ENCODE peak calls at places on chromosome 19, in seven cellular contexts. I, P, S, G, U, D and R are unnamed samples.

GRCh38 chr19:38003427-38004099 is 96.6 kb downstream of the SIPA1L3 start:
- DNase-seq in I (peak), P (peak), S (no peak), G (peak), U (peak), D (peak), R (peak)

GRCh38 chr19:632228-633067 is 889 bp downstream of the POLRMT start:
- DNase-seq in I (peak), P (peak), S (no peak), G (peak), U (peak), D (peak), R (peak)

GRCh38 chr19:11422163-11423068 is 3.3 kb upstream of the RGL3 start:
- DNase-seq in I (peak), P (peak), S (peak), G (peak), U (peak), D (peak), R (peak)

GRCh38 chr19:30353394-30353793 is 18.8 kb upstream of the ZNF536 start:
- DNase-seq in I (no peak), P (no peak), S (no peak), G (no peak), U (no peak), D (no peak), R (no peak)

GRCh38 chr19:11204943-11205349 is 7.6 kb upstream of the KANK2 start:
- DNase-seq in I (no peak), P (no peak), S (no peak), G (no peak), U (no peak), D (no peak), R (no peak)

GRCh38 chr19:15292847-15293582 is 39.3 kb downstream of the BRD4 start:
- DNase-seq in I (no peak), P (no peak), S (no peak), G (no peak), U (no peak), D (no peak), R (no peak)

GRCh38 chr19:35596366-35596999 is 10.5 kb downstream of the PMIS2 start:
- DNase-seq in I (no peak), P (no peak), S (no peak), G (peak), U (no peak), D (peak), R (peak)

GRCh38 chr19:44803442-44804428 is 5.2 kb upstream of the BCAM start:
- DNase-seq in I (no peak), P (no peak), S (no peak), G (no peak), U (no peak), D (no peak), R (no peak)

GRCh38 chr19:46861691-46862503 is 1.1 kb downstream of the ARHGAP35 start:
- DNase-seq in I (peak), P (no peak), S (no peak), G (peak), U (peak), D (peak), R (peak)

GRCh38 chr19:40235238-40236025 is 8.9 kb upstream of the CCNP start:
- DNase-seq in I (no peak), P (no peak), S (peak), G (peak), U (peak), D (no peak), R (peak)

GRCh38 chr19:41206926-41207750 is 11.9 kb upstream of the AXL start:
- DNase-seq in I (peak), P (no peak), S (no peak), G (no peak), U (no peak), D (no peak), R (peak)

GRCh38 chr19:41808663-41809566 is 12.5 kb downstream of the CEACAM3 start:
- DNase-seq in I (no peak), P (no peak), S (peak), G (peak), U (no peak), D (no peak), R (no peak)

GRCh38 chr19:3556423-3556977 is 886 bp downstream of the MFSD12 start:
- DNase-seq in I (no peak), P (no peak), S (no peak), G (peak), U (no peak), D (peak), R (no peak)

GRCh38 chr19:51002542-51003311 is 1.3 kb upstream of the KLK8 start:
- DNase-seq in I (no peak), P (no peak), S (no peak), G (peak), U (peak), D (peak), R (peak)

GRCh38 chr19:32349724-32350475 is 4.5 kb downstream of the ZNF507 start:
- DNase-seq in I (no peak), P (no peak), S (no peak), G (no peak), U (no peak), D (no peak), R (no peak)

GRCh38 chr19:58381460-58382220 is 810 bp upstream of the ZNF837 start:
- DNase-seq in I (no peak), P (no peak), S (peak), G (peak), U (no peak), D (peak), R (no peak)

GRCh38 chr19:3621689-3622088 is 4.9 kb downstream of the CACTIN start:
- DNase-seq in I (no peak), P (no peak), S (no peak), G (no peak), U (no peak), D (no peak), R (no peak)

GRCh38 chr19:8108560-8109445 is 40.6 kb downstream of the FBN3 start:
- DNase-seq in I (no peak), P (no peak), S (peak), G (no peak), U (no peak), D (no peak), R (no peak)

GRCh38 chr19:45419396-45419795 is 4.3 kb downstream of the ERCC1 start:
- DNase-seq in I (no peak), P (no peak), S (no peak), G (peak), U (no peak), D (no peak), R (no peak)

GRCh38 chr19:33333615-33334014 is 31.3 kb upstream of the CEBPA start:
- DNase-seq in I (no peak), P (no peak), S (no peak), G (no peak), U (no peak), D (no peak), R (no peak)

GRCh38 chr19:1289395-1290244 is 3.9 kb downstream of the EFNA2 start:
- DNase-seq in I (no peak), P (no peak), S (no peak), G (no peak), U (no peak), D (no peak), R (no peak)

GRCh38 chr19:13103961-13104847 is 1.5 kb upstream of the LYL1 start:
- DNase-seq in I (peak), P (peak), S (peak), G (peak), U (peak), D (peak), R (peak)

GRCh38 chr19:5891938-5892771 is 11.4 kb downstream of the NDUFA11 start:
- DNase-seq in I (peak), P (peak), S (peak), G (peak), U (peak), D (peak), R (peak)

GRCh38 chr19:14835011-14835410 is at the start of the genes OR7A5 and OR7C1:
- DNase-seq in I (no peak), P (no peak), S (no peak), G (no peak), U (no peak), D (no peak), R (peak)

GRCh38 chr19:13118424-13119193 is 545 bp downstream of the NACC1 start:
- DNase-seq in I (peak), P (peak), S (peak), G (peak), U (peak), D (peak), R (peak)

GRCh38 chr19:57667220-57667619 is 1.5 kb upstream of the ZSCAN4 start:
- DNase-seq in I (no peak), P (no peak), S (no peak), G (no peak), U (no peak), D (no peak), R (peak)

GRCh38 chr19:47729799-47730520 is 15.4 kb upstream of the NOP53 start:
- DNase-seq in I (peak), P (peak), S (peak), G (peak), U (peak), D (peak), R (peak)

GRCh38 chr19:2253106-2254051 is 2.8 kb downstream of the JSRP1 start:
- DNase-seq in I (no peak), P (no peak), S (no peak), G (peak), U (peak), D (peak), R (peak)

GRCh38 chr19:16435238-16435911 is 36.4 kb downstream of the EPS15L1 start:
- DNase-seq in I (no peak), P (no peak), S (peak), G (no peak), U (no peak), D (no peak), R (no peak)

GRCh38 chr19:39765091-39766076 is 13.3 kb upstream of the LEUTX start:
- DNase-seq in I (no peak), P (peak), S (no peak), G (peak), U (peak), D (peak), R (peak)

GRCh38 chr19:8304841-8305621 is 3.1 kb downstream of the CD320 start:
- DNase-seq in I (peak), P (peak), S (peak), G (peak), U (peak), D (peak), R (peak)

GRCh38 chr19:58003153-58003828 is 671 bp upstream of the ZNF606 start:
- DNase-seq in I (no peak), P (no peak), S (no peak), G (no peak), U (no peak), D (no peak), R (peak)

GRCh38 chr19:14318873-14319272 is 62.4 kb upstream of the ADGRE5 start:
- DNase-seq in I (peak), P (peak), S (no peak), G (peak), U (peak), D (peak), R (peak)